ENCODE peak calls at places on chromosomes 3 and 15, in six cellular contexts. N, E, U, W, O and A are unnamed samples.

GRCh38 chr15:75817151-75817935 is 25.9 kb upstream of the UBE2Q2 start:
- DNase-seq in U (peak; percentile 47), O (no peak), W (no peak), E (no peak), N (no peak), A (no peak)

GRCh38 chr3:134064081-134064480 is 34.4 kb upstream of the SLCO2A1 start:
- DNase-seq in O (no peak), U (no peak), E (no peak), N (no peak), W (no peak), A (no peak)

GRCh38 chr3:15206662-15207576 is 873 bp downstream of the CAPN7 start:
- DNase-seq in U (peak; percentile 38), W (peak; percentile 48), O (peak; percentile 19), N (peak; percentile 36), E (no peak), A (no peak)

GRCh38 chr3:140994316-140994715 is 52.7 kb downstream of the SLC25A36 start:
- DNase-seq in N (no peak), O (no peak), E (no peak), W (no peak), U (no peak), A (no peak)

GRCh38 chr15:78265752-78266224 is 1.4 kb downstream of the DNAJA4 start:
- DNase-seq in E (peak; percentile 43), N (no peak), W (peak; percentile 66), U (peak; percentile 11), O (no peak), A (peak; percentile 72)

GRCh38 chr15:90201150-90201943 is at the start of gene SEMA4B:
- DNase-seq in U (peak; percentile 56), O (peak; percentile 74), E (no peak), N (peak; percentile 87), W (peak; percentile 58), A (no peak)

GRCh38 chr3:186653984-186654383 is 11.8 kb upstream of the HRG start:
- DNase-seq in U (peak; percentile 26), E (no peak), N (no peak), O (no peak), W (no peak), A (no peak)

GRCh38 chr15:95684693-95685115 is 645.8 kb upstream of the NR2F2 start:
- DNase-seq in E (peak; percentile 48), O (no peak), U (peak; percentile 87), N (no peak), W (peak; percentile 87), A (peak; percentile 56)

GRCh38 chr3:114953215-114953799 is 193.8 kb downstream of the ZBTB20 start:
- DNase-seq in O (no peak), N (no peak), E (no peak), U (no peak), W (no peak), A (no peak)

GRCh38 chr15:61750271-61751084 is 309.8 kb downstream of the VPS13C start:
- DNase-seq in E (no peak), U (no peak), N (peak; percentile 51), W (peak; percentile 85), O (no peak), A (peak; percentile 44)

GRCh38 chr3:156677536-156677935 is 3.1 kb downstream of the TIPARP start:
- DNase-seq in U (no peak), W (no peak), O (no peak), N (no peak), E (no peak), A (no peak)

GRCh38 chr3:32571192-32571485 is 481 bp upstream of the DYNC1LI1 start:
- DNase-seq in O (no peak), W (no peak), N (no peak), U (no peak), E (no peak), A (no peak)

GRCh38 chr3:14208977-14209394 is 30.4 kb downstream of the LSM3 start:
- DNase-seq in W (no peak), E (peak; percentile 57), O (no peak), U (peak; percentile 58), N (no peak), A (no peak)

GRCh38 chr3:21752749-21753347 is 1.8 kb upstream of the ZNF385D start:
- DNase-seq in O (no peak), N (no peak), U (peak; percentile 73), E (no peak), W (peak; percentile 77), A (no peak)

GRCh38 chr3:49879721-49880120 is 10.0 kb upstream of the CAMKV start:
- DNase-seq in W (no peak), N (no peak), U (no peak), E (no peak), O (no peak), A (no peak)

GRCh38 chr3:19866751-19867347 is 67.2 kb downstream of the EFHB start:
- DNase-seq in U (peak; percentile 78), W (peak; percentile 82), O (no peak), E (no peak), N (peak; percentile 23), A (no peak)

GRCh38 chr3:185280572-185281365 is 26.9 kb upstream of the EHHADH start:
- DNase-seq in W (peak; percentile 82), O (no peak), E (peak; percentile 24), N (no peak), U (peak; percentile 77), A (no peak)

GRCh38 chr3:125129512-125129962 is 73.7 kb upstream of the HEG1 start:
- DNase-seq in W (peak; percentile 79), O (peak; percentile 82), N (peak; percentile 47), E (peak; percentile 96), U (peak; percentile 96), A (peak; percentile 88)

GRCh38 chr15:45903283-45903682 is 268.5 kb downstream of the SQOR start:
- DNase-seq in U (peak; percentile 2), O (no peak), E (no peak), N (no peak), W (no peak), A (no peak)

GRCh38 chr3:18434731-18435130 is 9.6 kb upstream of the SATB1 start:
- DNase-seq in U (no peak), N (no peak), E (no peak), O (no peak), W (no peak), A (no peak)

GRCh38 chr3:50204804-50205718 is at the start of gene SLC38A3:
- DNase-seq in O (no peak), U (no peak), N (no peak), W (no peak), E (no peak), A (no peak)

DNA sequence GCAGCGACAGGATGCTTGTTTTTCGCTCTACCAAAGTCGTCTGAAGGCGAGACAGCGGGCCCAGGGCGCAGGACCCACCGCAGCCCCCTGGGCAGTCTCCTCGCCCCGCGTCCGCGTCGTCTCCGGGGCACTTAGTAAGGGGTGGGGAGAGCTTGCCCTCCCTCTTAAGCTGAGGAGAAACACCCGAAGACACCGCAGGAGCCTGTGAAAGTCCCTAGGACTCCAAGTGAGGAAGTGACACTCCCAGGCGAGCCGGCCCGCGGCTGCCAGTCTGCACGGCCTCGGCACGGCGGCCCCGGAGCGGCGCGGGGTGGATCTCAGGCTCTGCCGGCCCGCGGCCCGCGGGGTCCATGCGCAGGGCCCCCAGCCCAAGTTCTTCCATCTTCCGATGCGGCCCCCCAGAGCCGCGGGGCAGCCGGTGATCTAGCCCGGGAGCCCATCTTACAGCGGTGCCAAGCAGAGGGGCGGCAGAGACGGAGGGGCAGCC is 262 bp downstream of the ARHGAP31 start:
- DNase-seq in O (peak; percentile 57), U (no peak), W (no peak), N (peak; percentile 73), E (no peak), A (no peak)
- H3K27ac ChIP-seq in O (peak overlapping the region; percentile 78), U (peak overlapping the region; percentile 90), W (peak overlapping the region; percentile 55), N (peak overlapping the region; percentile 92), E (peak overlapping the region; percentile 73), A (no peak overlapping the region)

GRCh38 chr3:37575284-37575683 is 286.4 kb upstream of the CTDSPL start:
- DNase-seq in W (no peak), O (no peak), E (no peak), N (no peak), U (no peak), A (no peak)
- H3K27ac ChIP-seq in W (no peak overlapping the region), O (no peak overlapping the region), E (no peak overlapping the region), N (no peak overlapping the region), U (no peak overlapping the region), A (no peak overlapping the region)

DNA sequence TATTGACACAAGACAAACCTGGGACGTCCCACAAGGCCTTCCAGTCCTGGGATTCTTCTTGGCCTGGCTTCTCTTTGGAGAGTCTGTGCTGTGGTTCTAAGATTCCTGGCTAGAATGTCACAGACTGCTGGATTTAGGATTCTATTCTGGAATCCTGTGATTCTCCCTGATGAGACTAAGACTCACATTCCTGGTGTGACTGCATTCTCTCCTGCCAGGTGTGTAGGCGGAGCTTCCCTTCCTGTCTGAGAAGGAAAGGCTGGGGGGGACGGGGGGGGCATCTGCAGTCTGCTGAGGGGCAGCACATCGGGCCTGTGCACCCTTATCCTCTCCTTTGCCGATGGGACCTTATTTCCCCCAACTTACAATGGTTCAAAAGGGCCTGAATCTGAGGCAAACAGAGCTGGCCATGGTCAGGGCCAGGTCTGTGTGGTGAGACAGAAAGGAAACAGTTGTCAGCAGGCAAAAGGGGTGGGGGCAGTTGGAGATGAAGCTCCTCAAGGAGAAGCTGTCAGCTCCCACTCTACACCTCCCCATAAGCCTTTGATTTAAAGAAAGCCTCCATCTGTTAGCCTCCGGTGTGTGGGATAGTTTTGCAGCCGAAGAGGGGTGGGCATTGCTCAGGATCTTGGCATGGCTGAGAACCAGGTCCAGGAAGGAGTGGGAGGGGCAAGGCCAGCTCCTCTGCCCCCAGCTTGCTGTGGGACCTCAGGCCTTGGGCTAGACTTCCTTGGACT is 30.9 kb downstream of the VIPR1 start:
- DNase-seq in E (no peak), W (no peak), U (no peak), O (no peak), N (no peak), A (no peak)
- H3K27ac ChIP-seq in E (no peak overlapping the region), W (no peak overlapping the region), U (no peak overlapping the region), O (no peak overlapping the region), N (no peak overlapping the region), A (no peak overlapping the region)

GRCh38 chr15:33007295-33007855 is 187.1 kb downstream of the FMN1 start:
- DNase-seq in E (no peak), N (no peak), O (no peak), U (peak; percentile 74), W (peak; percentile 76), A (no peak)

GRCh38 chr15:33009026-33009425 is 185.5 kb downstream of the FMN1 start:
- DNase-seq in N (no peak), O (no peak), W (no peak), U (no peak), E (no peak), A (no peak)

GRCh38 chr15:33009603-33010002 is 184.9 kb downstream of the FMN1 start:
- DNase-seq in W (no peak), N (no peak), O (no peak), E (no peak), U (no peak), A (no peak)

GRCh38 chr15:33005582-33005981 is 188.9 kb downstream of the FMN1 start:
- DNase-seq in E (no peak), W (no peak), N (no peak), O (no peak), U (no peak), A (no peak)

DNA sequence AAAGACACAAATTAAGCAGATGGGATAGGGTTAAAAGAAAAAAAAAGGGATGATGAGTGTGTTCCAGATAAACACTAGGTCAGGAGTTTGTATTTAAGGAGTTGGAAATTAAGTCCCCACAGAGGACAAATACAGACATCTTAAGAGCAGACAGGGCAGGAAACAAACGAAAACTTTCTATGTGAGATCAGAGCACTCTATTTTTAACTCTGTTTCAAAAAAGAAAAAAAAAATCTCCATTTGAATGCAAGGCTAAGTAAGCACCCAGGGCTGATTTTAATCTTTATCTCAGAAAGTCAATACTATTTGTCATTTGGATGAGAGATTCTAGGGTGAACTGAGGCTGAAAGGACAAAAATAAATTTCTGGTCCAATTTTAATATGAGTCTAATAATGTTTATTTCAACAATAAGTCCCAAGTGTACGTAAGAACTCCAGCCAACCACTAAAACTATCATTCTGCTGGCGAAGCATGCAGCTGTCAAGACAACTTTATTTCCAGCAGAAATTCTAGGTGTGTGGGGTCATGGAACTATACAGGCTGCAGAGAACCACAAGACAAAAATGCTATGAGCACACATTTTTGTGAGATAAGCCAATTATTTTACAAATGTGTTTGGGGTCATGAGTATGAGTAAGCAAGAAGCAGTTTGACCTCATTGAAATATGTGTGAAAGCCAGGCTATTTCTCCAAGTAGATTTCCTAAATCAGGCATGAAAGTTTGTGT is 186.1 kb downstream of the FMN1 start:
- DNase-seq in O (no peak), W (no peak), N (no peak), U (peak; percentile 90), E (peak; percentile 39), A (no peak)
- H3K27ac ChIP-seq in O (no peak overlapping the region), W (no peak overlapping the region), N (no peak overlapping the region), U (no peak overlapping the region), E (no peak overlapping the region), A (no peak overlapping the region)